ENCODE peak calls at places on chromosomes 3 and 15, in eight cellular contexts. X, Z, L, V, E, I, A and M are unnamed samples.

GRCh38 chr15:100093211-100094126 is 248.3 kb downstream of the ADAMTS17 start:
- DNase-seq in X (peak), Z (peak), E (peak), I (no peak), L (peak), V (no peak), A (no peak), M (peak)

GRCh38 chr3:122100591-122101491 is 45.7 kb downstream of the CD86 start:
- DNase-seq in X (no peak), L (no peak), Z (peak), I (no peak), V (peak), E (no peak), A (no peak), M (peak)

GRCh38 chr15:77009646-77010311 is 14.9 kb downstream of the PSTPIP1 start:
- DNase-seq in E (no peak), I (no peak), L (no peak), X (no peak), Z (no peak), V (no peak), A (no peak), M (peak)

GRCh38 chr3:100737334-100737733 is 28.0 kb downstream of the TFG start:
- DNase-seq in V (no peak), Z (peak), L (no peak), X (peak), E (no peak), I (no peak), A (peak), M (peak)

GRCh38 chr3:72960812-72961518 is 35.6 kb upstream of the PPP4R2 start:
- DNase-seq in A (no peak), L (peak), V (no peak), I (peak), E (peak), X (peak), Z (peak), M (peak)

GRCh38 chr15:73231661-73232443 is 136.9 kb downstream of the HCN4 start:
- DNase-seq in Z (peak), I (no peak), X (peak), A (no peak), L (no peak), V (no peak), E (no peak), M (peak)

GRCh38 chr3:107598926-107599754 is 76.4 kb downstream of the BBX start:
- DNase-seq in X (peak), Z (peak), A (peak), V (no peak), I (no peak), L (no peak), E (no peak), M (peak)

GRCh38 chr3:48232734-48233133 is 8.2 kb upstream of the ZNF589 start:
- DNase-seq in Z (peak), A (peak), X (peak), E (peak), V (no peak), I (peak), L (peak), M (peak)

GRCh38 chr3:63228677-63229076 is 49.4 kb upstream of the SYNPR start:
- DNase-seq in V (no peak), A (peak), L (no peak), X (peak), I (peak), E (no peak), Z (peak), M (peak)

GRCh38 chr15:84671211-84671610 is 13.2 kb upstream of the NMB start:
- DNase-seq in I (no peak), A (no peak), L (no peak), Z (peak), X (peak), E (no peak), V (no peak), M (peak)

GRCh38 chr3:172629470-172629869 is 81.4 kb downstream of the NCEH1 start:
- DNase-seq in V (peak), L (no peak), E (no peak), A (no peak), I (no peak), X (peak), Z (peak), M (no peak)

GRCh38 chr15:46548989-46549388 is 914.2 kb downstream of the SQOR start:
- DNase-seq in V (no peak), L (no peak), X (no peak), Z (no peak), E (no peak), I (no peak), A (no peak), M (no peak)

GRCh38 chr3:61829301-61830110 is 268.1 kb downstream of the PTPRG start:
- DNase-seq in A (no peak), L (no peak), I (no peak), X (no peak), Z (no peak), E (no peak), V (no peak), M (no peak)

GRCh38 chr3:172312006-172312405 is 136.2 kb downstream of the GHSR start:
- DNase-seq in L (no peak), X (no peak), A (no peak), E (no peak), I (no peak), Z (no peak), V (no peak), M (peak)

GRCh38 chr3:142087676-142088075 is 61.7 kb downstream of the TFDP2 start:
- DNase-seq in L (no peak), I (no peak), X (peak), Z (peak), V (no peak), E (no peak), A (no peak), M (peak)

GRCh38 chr3:38348903-38349302 is 2.3 kb downstream of the XYLB start:
- DNase-seq in X (peak), E (no peak), Z (peak), I (no peak), A (peak), L (peak), V (no peak), M (peak)

GRCh38 chr3:29057326-29057725 is 223.5 kb upstream of the RBMS3 start:
- DNase-seq in V (no peak), X (peak), I (no peak), L (no peak), Z (peak), A (no peak), E (no peak), M (peak)

GRCh38 chr3:47613723-47614122 is 35.1 kb upstream of the CSPG5 start:
- DNase-seq in I (no peak), L (no peak), Z (no peak), A (no peak), V (no peak), E (no peak), X (peak), M (no peak)

GRCh38 chr3:120182613-120183524 is 88.6 kb upstream of the GSK3B start:
- DNase-seq in X (no peak), A (peak), V (peak), L (no peak), Z (peak), E (peak), I (no peak), M (peak)

GRCh38 chr3:97778152-97778551 is 13.6 kb downstream of the ARL6 start:
- DNase-seq in V (no peak), X (no peak), L (no peak), E (no peak), Z (no peak), A (peak), I (no peak), M (no peak)

DNA sequence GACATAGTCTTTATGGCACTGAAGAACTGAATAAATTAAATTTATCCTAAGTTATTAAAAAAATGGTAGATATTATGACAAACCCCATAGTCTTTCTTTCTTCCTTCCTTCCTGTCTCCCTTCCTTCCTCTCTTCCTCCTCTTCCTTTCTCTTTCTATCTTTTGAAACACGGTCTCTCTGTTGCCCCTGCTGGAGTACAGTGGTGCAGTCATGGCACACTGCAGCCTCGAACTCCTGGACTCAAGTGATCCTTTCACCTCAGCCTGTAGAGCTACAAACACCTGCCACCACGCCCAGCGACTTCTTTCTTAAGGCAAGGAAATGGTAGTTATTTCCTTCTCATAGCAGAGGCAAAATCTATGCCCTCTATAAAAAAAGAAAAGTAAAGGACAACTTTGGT is 354.6 kb downstream of the GAP43 start:
- DNase-seq in Z (no peak), V (no peak), I (no peak), X (no peak), A (no peak), L (no peak), E (no peak), M (no peak)
- TF ChIP-seq CTCF in Z (no peak), V (no peak), I (no peak), X (no peak), A (no peak), L (no peak), E (no peak), M (peak)

GRCh38 chr15:58933311-58934113 is at the start of gene SLTM:
- DNase-seq in A (peak), E (peak), V (peak), L (peak), I (peak), Z (peak), X (peak), M (peak)

GRCh38 chr15:58934114-58934447 is 602 bp upstream of the SLTM start:
- DNase-seq in A (no peak), L (no peak), Z (no peak), X (no peak), V (no peak), E (no peak), I (no peak), M (no peak)

GRCh38 chr15:58929891-58930416 is 3.5 kb downstream of the SLTM start:
- DNase-seq in V (no peak), L (no peak), A (no peak), Z (no peak), I (no peak), E (no peak), X (no peak), M (no peak)

GRCh38 chr15:58932791-58933310 is 628 bp downstream of the SLTM start:
- DNase-seq in X (peak), Z (peak), E (no peak), A (peak), L (no peak), I (peak), V (no peak), M (peak)

DNA sequence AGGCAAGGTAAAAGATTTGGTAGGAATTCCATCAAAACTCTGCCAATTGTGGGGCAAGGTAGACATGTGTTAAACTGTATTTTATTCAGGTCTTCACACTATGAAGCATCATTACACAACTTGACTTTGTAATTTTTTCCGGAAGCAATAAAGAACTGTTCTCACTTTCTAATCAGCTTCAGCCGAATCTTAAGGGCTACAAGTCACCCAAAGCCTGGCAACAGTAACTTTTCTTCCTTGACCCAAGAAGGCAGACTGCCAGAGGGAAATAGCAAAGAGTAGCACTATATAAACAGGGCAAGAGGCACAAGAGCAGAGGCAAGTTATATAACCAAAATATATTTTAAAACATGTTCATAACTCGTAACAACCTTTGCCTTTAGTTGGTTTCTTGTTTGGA is 1.5 kb downstream of the SLTM start:
- DNase-seq in I (no peak), V (no peak), Z (peak), L (no peak), X (peak), A (peak), E (peak), M (peak)
- H3K4me3 ChIP-seq in I (peak), V (peak), Z (peak), L (no peak), X (peak), A (peak), E (peak), M (peak)

DNA sequence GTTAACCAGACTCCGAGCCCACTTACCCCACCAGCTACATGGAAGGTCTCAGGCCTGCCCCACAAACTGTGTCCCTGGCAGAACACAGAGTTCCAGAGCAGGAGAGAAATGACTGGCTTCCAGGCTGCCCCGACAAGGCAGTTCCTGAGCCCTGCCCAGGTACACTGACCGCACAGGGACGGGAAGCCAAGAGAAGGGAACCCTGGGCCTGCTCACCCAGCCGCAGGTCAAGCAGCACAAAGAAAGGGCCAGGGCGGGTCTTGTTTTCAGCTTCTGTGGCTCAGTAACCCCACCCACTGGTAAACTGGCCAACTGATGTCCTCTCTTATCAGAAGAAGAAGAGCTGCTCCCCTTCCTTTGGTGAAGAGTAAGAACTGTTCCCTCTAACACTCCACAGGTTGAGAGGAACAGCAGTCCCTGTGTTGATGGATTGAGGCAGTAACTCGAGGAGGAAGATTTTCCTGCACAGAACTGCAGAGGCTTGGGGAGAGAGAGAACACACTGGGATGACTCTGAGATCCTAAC is 68.4 kb downstream of the CRTC3 start:
- DNase-seq in Z (peak), V (no peak), X (no peak), A (peak), L (peak), E (no peak), I (no peak), M (no peak)
- TF ChIP-seq CTCF in Z (no peak), V (peak), X (no peak), A (no peak), L (no peak), E (no peak), I (peak), M (no peak)

GRCh38 chr15:26294062-26294689 is 431.0 kb upstream of the ATP10A start:
- DNase-seq in X (no peak), A (no peak), I (no peak), V (no peak), E (no peak), L (no peak), Z (no peak), M (no peak)
- H3K4me3 ChIP-seq in X (no peak), A (no peak), I (no peak), V (no peak), E (no peak), L (no peak), Z (no peak), M (no peak)

DNA sequence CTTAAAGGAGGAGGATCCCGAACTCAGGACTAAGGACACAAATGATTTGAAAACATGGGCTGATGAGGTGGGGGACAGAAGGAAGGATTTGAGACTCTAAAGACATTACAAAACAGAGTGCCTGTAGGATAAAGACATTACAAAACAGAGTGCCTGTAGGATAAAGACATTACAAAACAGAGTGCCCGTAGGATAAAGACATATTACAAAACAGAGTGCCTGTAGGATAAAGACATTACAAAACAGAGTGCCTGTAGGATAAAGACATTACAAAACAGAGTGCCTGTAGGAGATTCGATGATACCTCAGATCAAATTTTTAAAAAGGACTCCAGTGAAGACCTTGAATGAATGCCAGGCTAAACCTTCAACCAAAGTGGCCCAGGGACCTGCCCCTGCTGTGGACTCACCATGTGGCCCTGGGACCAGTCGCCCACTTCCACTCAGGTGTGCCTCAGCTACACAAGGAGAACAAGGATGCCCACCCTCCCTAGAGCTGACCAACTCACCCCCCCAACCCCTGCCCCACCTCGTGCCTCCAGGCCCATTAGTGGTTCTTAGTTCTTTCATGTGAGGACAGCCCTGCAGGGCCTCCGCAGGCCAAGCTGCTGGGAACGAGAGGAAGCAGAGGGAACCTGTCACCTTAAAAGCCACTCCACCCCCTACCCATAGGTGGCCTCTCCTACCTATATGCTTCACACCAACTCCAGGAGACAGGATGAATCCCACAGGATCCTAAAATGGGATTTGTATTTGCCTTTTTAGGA is 59.8 kb downstream of the SH3BP5 start:
- DNase-seq in Z (peak), A (no peak), E (no peak), V (no peak), X (no peak), L (peak), I (peak), M (no peak)
- TF ChIP-seq CTCF in Z (no peak), A (no peak), E (no peak), V (no peak), X (no peak), L (no peak), I (no peak), M (no peak)

DNA sequence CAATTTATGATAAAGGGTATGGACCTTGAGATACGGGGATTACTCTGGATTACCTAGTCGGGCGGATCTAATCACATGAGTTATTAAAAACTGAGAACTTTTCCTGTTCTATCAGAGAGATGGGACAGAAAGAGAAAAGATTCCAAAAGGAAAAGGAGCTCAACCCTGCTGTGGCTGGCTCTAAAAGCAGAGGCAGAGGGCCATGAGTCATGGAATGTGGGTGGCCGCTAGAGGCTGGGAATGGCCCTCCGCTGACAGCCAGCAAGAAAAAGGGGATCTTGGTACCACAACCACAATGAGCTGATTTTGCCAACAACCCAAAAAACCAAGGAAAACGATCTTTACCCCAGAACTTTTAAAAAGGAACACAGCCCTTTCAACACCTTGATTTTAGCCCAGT is 210.0 kb downstream of the MAGI1 start:
- DNase-seq in Z (no peak), E (no peak), L (no peak), I (no peak), X (peak), A (no peak), V (no peak), M (no peak)
- H3K4me3 ChIP-seq in Z (no peak), E (no peak), L (no peak), I (no peak), X (no peak), A (no peak), V (no peak), M (no peak)

GRCh38 chr3:140552403-140552802 is 125.5 kb upstream of the TRIM42 start:
- DNase-seq in X (no peak), V (no peak), L (peak), A (no peak), E (no peak), Z (no peak), I (no peak), M (no peak)
- TF ChIP-seq CTCF in X (no peak), V (no peak), L (no peak), A (no peak), E (peak), Z (no peak), I (no peak), M (no peak)